ENCODE peak calls at places on chromosome 14, in seven cellular contexts. W, A, N, D, X, Z and R are unnamed samples.

GRCh38 chr14:91482278-91483023 is 27.7 kb downstream of the PPP4R3A start:
- DNase-seq in W (no peak), A (peak), N (no peak), D (no peak), X (no peak), Z (no peak), R (no peak)

GRCh38 chr14:26794731-26795130 is 196.9 kb upstream of the NOVA1 start:
- DNase-seq in W (no peak), A (peak), N (no peak), D (no peak), X (no peak), Z (no peak), R (no peak)

GRCh38 chr14:100065161-100065871 is at the start of gene EVL:
- DNase-seq in W (peak), A (no peak), N (no peak), D (no peak), X (no peak), Z (no peak), R (no peak)

GRCh38 chr14:67766035-67766680 is 50.2 kb downstream of the ZFYVE26 start:
- DNase-seq in W (no peak), A (no peak), N (no peak), D (no peak), X (no peak), Z (no peak), R (no peak)

GRCh38 chr14:61428261-61428660 is 106.9 kb downstream of the PRKCH start:
- DNase-seq in W (no peak), A (no peak), N (no peak), D (no peak), X (no peak), Z (no peak), R (no peak)

GRCh38 chr14:68574906-68575305 is 218.0 kb downstream of the ZFP36L1 start:
- DNase-seq in W (no peak), A (peak), N (no peak), D (no peak), X (no peak), Z (no peak), R (no peak)

GRCh38 chr14:66624319-66624937 is 116.5 kb downstream of the GPHN start:
- DNase-seq in W (peak), A (peak), N (peak), D (peak), X (peak), Z (peak), R (peak)

GRCh38 chr14:88841741-88842140 is 17.3 kb downstream of the TTC8 start:
- DNase-seq in W (no peak), A (no peak), N (no peak), D (no peak), X (no peak), Z (no peak), R (no peak)

GRCh38 chr14:76984297-76984696 is 44.2 kb downstream of the IRF2BPL start:
- DNase-seq in W (no peak), A (no peak), N (no peak), D (no peak), X (no peak), Z (no peak), R (no peak)

GRCh38 chr14:64760146-64760755 is 56.0 kb downstream of the PLEKHG3 start:
- DNase-seq in W (peak), A (peak), N (peak), D (peak), X (no peak), Z (peak), R (peak)

GRCh38 chr14:40599726-40600125 is 1007.0 kb upstream of the LRFN5 start:
- DNase-seq in W (no peak), A (no peak), N (no peak), D (no peak), X (no peak), Z (no peak), R (no peak)

GRCh38 chr14:64741200-64741599 is 37.0 kb downstream of the PLEKHG3 start:
- DNase-seq in W (no peak), A (no peak), N (no peak), D (no peak), X (no peak), Z (no peak), R (no peak)

GRCh38 chr14:22026527-22026926 is 352.9 kb upstream of the OR4E1 start:
- DNase-seq in W (no peak), A (no peak), N (no peak), D (no peak), X (no peak), Z (no peak), R (no peak)

GRCh38 chr14:69879175-69880047 is at the start of gene SMOC1:
- DNase-seq in W (peak), A (peak), N (peak), D (peak), X (no peak), Z (no peak), R (peak)

GRCh38 chr14:50103558-50103957 is 12.8 kb downstream of the VCPKMT start:
- DNase-seq in W (no peak), A (peak), N (no peak), D (no peak), X (no peak), Z (no peak), R (no peak)

GRCh38 chr14:22896760-22897159 is 13.7 kb downstream of the REM2 start:
- DNase-seq in W (no peak), A (no peak), N (no peak), D (no peak), X (no peak), Z (no peak), R (no peak)

GRCh38 chr14:90816686-90817436 is 631 bp upstream of the TTC7B start:
- DNase-seq in W (no peak), A (no peak), N (no peak), D (no peak), X (no peak), Z (no peak), R (no peak)

GRCh38 chr14:102095871-102096568 is 9.2 kb upstream of the HSP90AA1 start:
- DNase-seq in W (no peak), A (no peak), N (peak), D (no peak), X (no peak), Z (no peak), R (no peak)

DNA sequence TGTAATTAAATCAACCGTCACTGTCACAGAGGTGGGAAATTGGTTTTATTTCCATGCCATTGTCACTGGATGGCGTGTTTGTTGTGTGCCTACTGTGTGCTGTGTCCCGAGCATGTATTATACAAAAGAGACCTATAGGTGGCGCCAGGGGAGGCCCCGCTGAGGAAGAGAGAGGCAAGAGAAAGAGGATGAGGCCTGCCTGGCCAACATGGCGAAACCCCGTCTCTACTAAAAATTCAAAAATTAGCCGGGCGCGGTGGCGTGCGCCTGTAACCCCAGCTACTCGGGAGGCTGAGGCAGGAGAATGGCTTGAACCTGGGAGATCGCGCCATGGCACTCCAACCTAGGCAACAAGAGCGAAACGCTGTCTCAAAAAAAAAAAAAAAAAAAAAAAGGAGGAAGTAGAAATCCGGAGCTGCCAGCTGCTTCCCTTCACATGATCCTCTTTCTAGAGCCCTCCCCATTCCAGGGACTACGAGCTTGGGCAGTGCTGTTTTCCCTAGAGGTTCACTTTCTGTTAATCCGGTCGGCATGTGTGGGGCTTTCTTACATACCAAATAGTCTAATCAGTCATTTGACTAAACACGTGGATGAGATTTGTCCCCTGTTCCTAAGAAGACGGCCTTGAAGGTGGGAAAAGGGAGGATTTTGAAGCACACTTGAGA is 6.4 kb upstream of the CCDC175 start:
- DNase-seq in W (no peak), A (no peak), N (peak), D (no peak), X (no peak), Z (no peak), R (no peak)
- TF ChIP-seq CTCF in W (no peak), A (no peak), N (no peak), D (no peak), X (no peak), Z (no peak), R (no peak)

GRCh38 chr14:51738754-51739153 is 87.0 kb downstream of the FRMD6 start:
- DNase-seq in W (peak), A (no peak), N (no peak), D (no peak), X (no peak), Z (no peak), R (peak)
- TF ChIP-seq CTCF in W (no peak), A (no peak), N (no peak), D (no peak), X (no peak), Z (no peak), R (no peak)

DNA sequence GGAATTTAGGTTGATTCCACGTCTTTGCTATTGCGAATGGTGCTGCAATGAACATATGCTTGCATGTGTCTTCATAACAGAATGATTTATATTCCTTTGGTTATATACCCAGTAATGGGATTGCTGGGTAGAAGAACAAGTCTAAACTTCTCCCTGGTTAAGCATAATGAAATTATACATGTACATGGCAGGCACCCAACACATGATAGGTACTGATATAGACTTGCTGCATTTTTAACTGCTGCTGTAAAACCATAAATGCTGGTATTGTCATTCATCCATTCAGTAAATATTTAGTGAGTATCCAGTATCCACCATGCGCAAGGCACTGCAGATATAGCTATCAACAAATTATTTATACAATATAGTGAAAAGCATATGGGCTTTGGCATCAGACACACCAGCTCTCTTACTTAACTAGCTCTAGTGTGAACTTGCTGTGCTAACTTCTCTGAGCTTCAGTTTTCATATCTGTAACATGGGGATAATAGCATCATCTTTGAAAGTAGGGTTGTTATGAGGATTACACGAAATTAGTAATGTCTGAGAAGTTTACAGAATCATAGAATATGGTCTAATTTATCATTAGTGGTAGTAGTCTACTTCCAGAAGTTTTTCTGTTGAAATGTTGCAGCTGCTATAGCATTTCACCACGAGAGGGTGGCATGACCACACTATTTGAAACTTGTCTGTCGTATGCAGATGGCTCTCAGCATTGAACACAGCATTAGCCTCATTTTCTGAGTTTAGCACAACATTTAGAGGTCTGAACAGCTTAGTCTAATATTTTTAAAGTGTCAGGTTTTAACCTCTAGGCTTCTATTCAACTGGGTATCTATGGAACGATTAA is 32.0 kb upstream of the SEL1L start:
- DNase-seq in W (peak), A (peak), N (peak), D (peak), X (no peak), Z (no peak), R (peak)
- TF ChIP-seq CTCF in W (peak), A (peak), N (peak), D (peak), X (no peak), Z (peak), R (peak)

GRCh38 chr14:73276836-73277235 is 39.5 kb downstream of the PAPLN start:
- DNase-seq in W (no peak), A (no peak), N (no peak), D (no peak), X (peak), Z (no peak), R (no peak)

GRCh38 chr14:73273799-73274198 is 36.5 kb downstream of the PAPLN start:
- DNase-seq in W (no peak), A (no peak), N (no peak), D (no peak), X (no peak), Z (no peak), R (no peak)

GRCh38 chr14:73267474-73267873 is 30.2 kb downstream of the PAPLN start:
- DNase-seq in W (no peak), A (no peak), N (no peak), D (no peak), X (peak), Z (no peak), R (no peak)

GRCh38 chr14:73269729-73270651 is 32.7 kb downstream of the PAPLN start:
- DNase-seq in W (peak), A (peak), N (no peak), D (peak), X (peak), Z (no peak), R (peak)

GRCh38 chr14:73272393-73272792 is 35.1 kb downstream of the PAPLN start:
- DNase-seq in W (no peak), A (no peak), N (no peak), D (no peak), X (peak), Z (no peak), R (no peak)
- TF ChIP-seq CTCF in W (no peak), A (no peak), N (no peak), D (no peak), X (no peak), Z (no peak), R (no peak)

DNA sequence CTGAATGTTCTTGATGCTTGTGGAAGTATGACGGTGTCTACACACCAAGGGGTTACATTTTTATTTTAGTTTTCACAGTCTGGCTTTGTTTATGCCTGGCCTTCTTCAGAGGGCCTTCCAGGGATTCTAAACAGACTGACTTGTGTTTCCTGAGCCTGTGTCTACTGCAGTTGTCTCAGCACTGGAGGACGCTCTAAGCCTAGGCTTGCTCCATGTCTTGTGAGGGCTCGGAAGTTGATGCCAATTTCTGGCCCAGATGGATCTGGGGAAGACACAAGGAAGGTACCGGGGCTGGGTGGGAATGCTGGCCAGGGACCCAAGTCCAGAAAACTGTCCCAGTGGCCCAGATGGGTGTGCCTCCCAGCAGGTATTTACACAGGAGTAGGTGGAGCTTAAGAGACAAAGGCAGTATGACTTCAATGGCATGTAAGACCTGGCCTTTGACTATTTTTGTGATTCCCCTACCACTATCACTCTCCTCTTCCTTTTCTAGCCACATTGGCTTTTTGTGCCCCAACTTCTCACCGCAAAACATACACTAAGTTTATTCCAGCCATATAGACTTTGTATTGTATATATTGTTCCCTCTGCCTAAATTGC is 56.9 kb downstream of the GPR137C start:
- DNase-seq in W (no peak), A (no peak), N (no peak), D (no peak), X (no peak), Z (no peak), R (no peak)
- TF ChIP-seq CTCF in W (no peak), A (no peak), N (peak), D (no peak), X (no peak), Z (no peak), R (no peak)

DNA sequence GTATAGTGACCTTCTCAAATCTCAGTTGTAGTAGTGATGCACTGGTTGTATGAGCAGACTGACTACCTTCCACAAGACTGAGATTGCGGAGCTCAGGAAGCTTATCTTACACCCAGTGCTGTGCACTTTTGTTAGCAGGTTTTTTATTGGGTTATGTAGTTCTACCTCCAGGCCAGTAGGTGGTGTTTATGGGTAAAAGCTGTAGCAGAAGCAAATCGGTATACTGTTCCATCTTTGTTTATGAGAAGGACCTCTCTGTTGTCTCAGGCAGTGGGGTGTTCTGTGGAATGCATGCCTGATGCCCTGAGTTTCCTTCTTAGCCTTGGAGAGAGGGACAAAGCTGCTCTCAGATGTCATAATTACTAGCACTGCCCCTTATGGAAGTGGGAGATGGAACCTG is 217.8 kb downstream of the LRFN5 start:
- DNase-seq in W (no peak), A (no peak), N (no peak), D (no peak), X (no peak), Z (no peak), R (no peak)
- TF ChIP-seq CTCF in W (no peak), A (no peak), N (no peak), D (no peak), X (no peak), Z (no peak), R (peak)

GRCh38 chr14:82872494-82872893 is 1338.8 kb upstream of the SEL1L start:
- DNase-seq in W (no peak), A (no peak), N (no peak), D (no peak), X (no peak), Z (no peak), R (no peak)
- TF ChIP-seq CTCF in W (no peak), A (no peak), N (no peak), D (peak), X (no peak), Z (no peak), R (no peak)

DNA sequence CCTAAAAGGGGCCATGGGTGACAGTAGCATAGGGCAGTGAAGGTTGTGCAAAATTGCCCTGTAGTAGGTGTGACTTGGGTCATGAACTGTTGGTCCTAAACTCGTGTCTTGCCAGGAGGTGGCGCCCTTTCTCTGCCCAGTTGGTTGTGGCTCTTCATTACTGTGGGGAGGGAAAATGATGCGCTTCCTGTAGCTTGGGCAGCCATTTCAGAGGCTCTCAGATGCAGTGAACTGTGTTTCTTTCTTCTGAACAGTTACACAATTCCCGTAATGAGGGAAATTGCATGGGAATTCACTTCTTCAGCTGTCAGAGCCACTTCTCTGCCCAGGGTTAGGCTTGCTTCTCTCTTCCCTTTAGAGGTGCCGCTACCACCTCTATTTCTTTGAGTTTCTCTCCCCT is 148.1 kb upstream of the NRXN3 start:
- DNase-seq in W (peak), A (peak), N (peak), D (peak), X (no peak), Z (peak), R (peak)
- TF ChIP-seq CTCF in W (peak), A (peak), N (peak), D (peak), X (no peak), Z (peak), R (peak)

GRCh38 chr14:95237121-95237876 is 80.0 kb upstream of the DICER1 start:
- DNase-seq in W (no peak), A (no peak), N (no peak), D (no peak), X (no peak), Z (no peak), R (no peak)
- TF ChIP-seq CTCF in W (no peak), A (no peak), N (no peak), D (no peak), X (no peak), Z (no peak), R (no peak)